ENCODE peak calls at places on chromosomes 3 and 15, in ten cellular contexts. One of them, this sample, is unnamed.

GRCh38 chr3:72782521-72782920 is 65.7 kb downstream of the SHQ1 start:
- DNase-seq in GM20000: no peak
- DNase-seq in GM13977: no peak
- DNase-seq in breast epithelium: no peak
- DNase-seq in H9: no peak
- DNase-seq in esophagus muscularis mucosa: no peak
- DNase-seq in HFFc6: no peak
- DNase-seq in fibroblast of lung: no peak
- DNase-seq in lower leg skin: no peak
- DNase-seq in endothelial cell: no peak
- DNase-seq in this sample: no peak

GRCh38 chr15:64854041-64854440 is 12.3 kb downstream of the PLEKHO2 start:
- DNase-seq in HFFc6: no peak
- DNase-seq in breast epithelium: no peak
- DNase-seq in esophagus muscularis mucosa: no peak
- DNase-seq in lower leg skin: no peak
- DNase-seq in GM20000: no peak
- DNase-seq in GM13977: no peak
- DNase-seq in endothelial cell: no peak
- DNase-seq in H9: peak; percentile 21
- DNase-seq in fibroblast of lung: peak; percentile 50
- DNase-seq in this sample: no peak

GRCh38 chr3:157738441-157738840 is 235.2 kb upstream of the VEPH1 start:
- DNase-seq in GM13977: no peak
- DNase-seq in HFFc6: no peak
- DNase-seq in H9: no peak
- DNase-seq in esophagus muscularis mucosa: no peak
- DNase-seq in breast epithelium: no peak
- DNase-seq in fibroblast of lung: no peak
- DNase-seq in GM20000: no peak
- DNase-seq in endothelial cell: no peak
- DNase-seq in lower leg skin: no peak
- DNase-seq in this sample: no peak

GRCh38 chr15:68730491-68731317 is 90.0 kb downstream of the ANP32A start:
- DNase-seq in GM13977: no peak
- DNase-seq in H9: peak; percentile 63
- DNase-seq in esophagus muscularis mucosa: no peak
- DNase-seq in lower leg skin: no peak
- DNase-seq in breast epithelium: no peak
- DNase-seq in HFFc6: peak; percentile 30
- DNase-seq in endothelial cell: peak; percentile 47
- DNase-seq in GM20000: no peak
- DNase-seq in fibroblast of lung: peak; percentile 57
- DNase-seq in this sample: peak; percentile 59

GRCh38 chr3:117303446-117303845 is 593.9 kb downstream of the TUSC7 start:
- DNase-seq in GM20000: no peak
- DNase-seq in lower leg skin: no peak
- DNase-seq in HFFc6: no peak
- DNase-seq in fibroblast of lung: no peak
- DNase-seq in esophagus muscularis mucosa: no peak
- DNase-seq in GM13977: no peak
- DNase-seq in H9: no peak
- DNase-seq in endothelial cell: no peak
- DNase-seq in breast epithelium: no peak
- DNase-seq in this sample: no peak

GRCh38 chr3:42640771-42641370 is 12.6 kb upstream of the ZBTB47 start:
- DNase-seq in breast epithelium: no peak
- DNase-seq in endothelial cell: no peak
- DNase-seq in GM20000: no peak
- DNase-seq in esophagus muscularis mucosa: no peak
- DNase-seq in lower leg skin: no peak
- DNase-seq in fibroblast of lung: no peak
- DNase-seq in GM13977: no peak
- DNase-seq in H9: no peak
- DNase-seq in HFFc6: no peak
- DNase-seq in this sample: no peak

GRCh38 chr15:38536201-38536676 is 28.4 kb downstream of the RASGRP1 start:
- DNase-seq in GM20000: no peak
- DNase-seq in lower leg skin: no peak
- DNase-seq in HFFc6: peak; percentile 95
- DNase-seq in H9: no peak
- DNase-seq in GM13977: no peak
- DNase-seq in breast epithelium: no peak
- DNase-seq in fibroblast of lung: peak; percentile 25
- DNase-seq in endothelial cell: no peak
- DNase-seq in esophagus muscularis mucosa: peak; percentile 90
- DNase-seq in this sample: no peak

GRCh38 chr15:60972866-60973265 is 256.2 kb downstream of the RORA start:
- DNase-seq in H9: no peak
- DNase-seq in lower leg skin: no peak
- DNase-seq in fibroblast of lung: peak; percentile 70
- DNase-seq in GM20000: no peak
- DNase-seq in GM13977: no peak
- DNase-seq in HFFc6: peak; percentile 74
- DNase-seq in endothelial cell: no peak
- DNase-seq in breast epithelium: no peak
- DNase-seq in esophagus muscularis mucosa: no peak
- DNase-seq in this sample: no peak

GRCh38 chr3:52714335-52715302 is 8.7 kb downstream of the SPCS1 start:
- DNase-seq in esophagus muscularis mucosa: no peak
- DNase-seq in HFFc6: no peak
- DNase-seq in breast epithelium: no peak
- DNase-seq in GM20000: no peak
- DNase-seq in fibroblast of lung: no peak
- DNase-seq in H9: peak; percentile 98
- DNase-seq in lower leg skin: no peak
- DNase-seq in endothelial cell: peak; percentile 52
- DNase-seq in GM13977: no peak
- DNase-seq in this sample: no peak

GRCh38 chr15:40958723-40959122 is 5.5 kb downstream of the CHAC1 start:
- DNase-seq in HFFc6: no peak
- DNase-seq in esophagus muscularis mucosa: no peak
- DNase-seq in lower leg skin: no peak
- DNase-seq in GM20000: peak; percentile 20
- DNase-seq in fibroblast of lung: no peak
- DNase-seq in H9: no peak
- DNase-seq in breast epithelium: no peak
- DNase-seq in GM13977: no peak
- DNase-seq in endothelial cell: no peak
- DNase-seq in this sample: no peak

GRCh38 chr3:81451611-81452010 is 309.8 kb downstream of the GBE1 start:
- DNase-seq in esophagus muscularis mucosa: no peak
- DNase-seq in endothelial cell: no peak
- DNase-seq in lower leg skin: no peak
- DNase-seq in HFFc6: peak; percentile 68
- DNase-seq in H9: no peak
- DNase-seq in GM13977: no peak
- DNase-seq in GM20000: no peak
- DNase-seq in fibroblast of lung: peak; percentile 5
- DNase-seq in breast epithelium: no peak
- DNase-seq in this sample: no peak

GRCh38 chr3:65436580-65436979 is 602.1 kb downstream of the MAGI1 start:
- DNase-seq in fibroblast of lung: peak; percentile 29
- DNase-seq in lower leg skin: no peak
- DNase-seq in endothelial cell: peak; percentile 49
- DNase-seq in GM13977: no peak
- DNase-seq in HFFc6: no peak
- DNase-seq in breast epithelium: no peak
- DNase-seq in GM20000: no peak
- DNase-seq in esophagus muscularis mucosa: no peak
- DNase-seq in H9: no peak
- DNase-seq in this sample: no peak

GRCh38 chr3:154421067-154421466 is 8.9 kb downstream of the GPR149 start:
- DNase-seq in GM20000: no peak
- DNase-seq in esophagus muscularis mucosa: no peak
- DNase-seq in H9: peak; percentile 23
- DNase-seq in fibroblast of lung: peak; percentile 6
- DNase-seq in lower leg skin: no peak
- DNase-seq in HFFc6: no peak
- DNase-seq in GM13977: no peak
- DNase-seq in breast epithelium: no peak
- DNase-seq in endothelial cell: peak; percentile 36
- DNase-seq in this sample: no peak

GRCh38 chr3:64030741-64031140 is 7.4 kb upstream of the PSMD6 start:
- DNase-seq in lower leg skin: peak; percentile 43
- DNase-seq in H9: peak; percentile 90
- DNase-seq in GM13977: peak; percentile 69
- DNase-seq in breast epithelium: peak; percentile 59
- DNase-seq in esophagus muscularis mucosa: no peak
- DNase-seq in endothelial cell: peak; percentile 72
- DNase-seq in HFFc6: peak; percentile 41
- DNase-seq in fibroblast of lung: peak; percentile 62
- DNase-seq in GM20000: peak; percentile 79
- DNase-seq in this sample: peak; percentile 74
- TF ChIP-seq CTCF in lower leg skin: peak; percentile 53
- TF ChIP-seq CTCF in H9: peak; percentile 94
- TF ChIP-seq CTCF in GM13977: peak; percentile 88
- TF ChIP-seq CTCF in breast epithelium: peak; percentile 97
- TF ChIP-seq CTCF in esophagus muscularis mucosa: peak; percentile 90
- TF ChIP-seq CTCF in endothelial cell: peak; percentile 96
- TF ChIP-seq CTCF in HFFc6: peak; percentile 96
- TF ChIP-seq CTCF in fibroblast of lung: peak; percentile 84
- TF ChIP-seq CTCF in GM20000: peak; percentile 66
- TF ChIP-seq CTCF in this sample: peak; percentile 84

GRCh38 chr15:77094397-77095030 is 23.6 kb upstream of the TSPAN3 start:
- DNase-seq in endothelial cell: no peak
- DNase-seq in HFFc6: no peak
- DNase-seq in H9: peak; percentile 65
- DNase-seq in breast epithelium: no peak
- DNase-seq in lower leg skin: no peak
- DNase-seq in esophagus muscularis mucosa: no peak
- DNase-seq in GM13977: no peak
- DNase-seq in GM20000: no peak
- DNase-seq in fibroblast of lung: no peak
- DNase-seq in this sample: no peak
- TF ChIP-seq CTCF in endothelial cell: no peak
- TF ChIP-seq CTCF in HFFc6: peak; percentile 60
- TF ChIP-seq CTCF in H9: peak; percentile 74
- TF ChIP-seq CTCF in breast epithelium: no peak
- TF ChIP-seq CTCF in lower leg skin: no peak
- TF ChIP-seq CTCF in esophagus muscularis mucosa: no peak
- TF ChIP-seq CTCF in GM13977: no peak
- TF ChIP-seq CTCF in GM20000: no peak
- TF ChIP-seq CTCF in fibroblast of lung: peak; percentile 11
- TF ChIP-seq CTCF in this sample: no peak

GRCh38 chr3:31981206-31982181 is at the start of the genes OSBPL10 and ZNF860:
- DNase-seq in GM13977: peak; percentile 13
- DNase-seq in H9: peak; percentile 80
- DNase-seq in fibroblast of lung: peak; percentile 94
- DNase-seq in lower leg skin: peak; percentile 78
- DNase-seq in GM20000: peak; percentile 23
- DNase-seq in esophagus muscularis mucosa: peak; percentile 94
- DNase-seq in endothelial cell: peak; percentile 43
- DNase-seq in breast epithelium: peak; percentile 80
- DNase-seq in HFFc6: peak; percentile 83
- DNase-seq in this sample: peak; percentile 41
- TF ChIP-seq CTCF in GM13977: no peak
- TF ChIP-seq CTCF in H9: no peak
- TF ChIP-seq CTCF in fibroblast of lung: no peak
- TF ChIP-seq CTCF in lower leg skin: no peak
- TF ChIP-seq CTCF in GM20000: no peak
- TF ChIP-seq CTCF in esophagus muscularis mucosa: no peak
- TF ChIP-seq CTCF in endothelial cell: no peak
- TF ChIP-seq CTCF in breast epithelium: no peak
- TF ChIP-seq CTCF in HFFc6: no peak
- TF ChIP-seq CTCF in this sample: no peak

GRCh38 chr3:122681294-122682015 is 816 bp downstream of the PARP14 start:
- DNase-seq in GM20000: no peak
- DNase-seq in H9: peak; percentile 47
- DNase-seq in fibroblast of lung: peak; percentile 19
- DNase-seq in esophagus muscularis mucosa: no peak
- DNase-seq in GM13977: no peak
- DNase-seq in HFFc6: no peak
- DNase-seq in breast epithelium: no peak
- DNase-seq in endothelial cell: no peak
- DNase-seq in lower leg skin: no peak
- DNase-seq in this sample: peak; percentile 15

GRCh38 chr3:122682016-122682374 is 1.4 kb downstream of the PARP14 start:
- DNase-seq in GM13977: no peak
- DNase-seq in HFFc6: no peak
- DNase-seq in esophagus muscularis mucosa: no peak
- DNase-seq in fibroblast of lung: no peak
- DNase-seq in endothelial cell: no peak
- DNase-seq in lower leg skin: no peak
- DNase-seq in breast epithelium: no peak
- DNase-seq in GM20000: no peak
- DNase-seq in H9: no peak
- DNase-seq in this sample: no peak

GRCh38 chr3:122679085-122679466 is 1.6 kb upstream of the PARP14 start:
- DNase-seq in GM20000: peak; percentile 76
- DNase-seq in GM13977: peak; percentile 57
- DNase-seq in endothelial cell: peak; percentile 78
- DNase-seq in fibroblast of lung: peak; percentile 84
- DNase-seq in lower leg skin: peak; percentile 80
- DNase-seq in esophagus muscularis mucosa: peak; percentile 98
- DNase-seq in breast epithelium: peak; percentile 68
- DNase-seq in HFFc6: peak; percentile 76
- DNase-seq in H9: peak; percentile 81
- DNase-seq in this sample: peak; percentile 55

GRCh38 chr3:122679467-122680291 is 960 bp upstream of the PARP14 start:
- DNase-seq in GM20000: no peak
- DNase-seq in endothelial cell: peak; percentile 11
- DNase-seq in HFFc6: peak; percentile 9
- DNase-seq in fibroblast of lung: no peak
- DNase-seq in esophagus muscularis mucosa: no peak
- DNase-seq in H9: peak; percentile 29
- DNase-seq in lower leg skin: peak; percentile 31
- DNase-seq in breast epithelium: no peak
- DNase-seq in GM13977: no peak
- DNase-seq in this sample: peak; percentile 13

DNA sequence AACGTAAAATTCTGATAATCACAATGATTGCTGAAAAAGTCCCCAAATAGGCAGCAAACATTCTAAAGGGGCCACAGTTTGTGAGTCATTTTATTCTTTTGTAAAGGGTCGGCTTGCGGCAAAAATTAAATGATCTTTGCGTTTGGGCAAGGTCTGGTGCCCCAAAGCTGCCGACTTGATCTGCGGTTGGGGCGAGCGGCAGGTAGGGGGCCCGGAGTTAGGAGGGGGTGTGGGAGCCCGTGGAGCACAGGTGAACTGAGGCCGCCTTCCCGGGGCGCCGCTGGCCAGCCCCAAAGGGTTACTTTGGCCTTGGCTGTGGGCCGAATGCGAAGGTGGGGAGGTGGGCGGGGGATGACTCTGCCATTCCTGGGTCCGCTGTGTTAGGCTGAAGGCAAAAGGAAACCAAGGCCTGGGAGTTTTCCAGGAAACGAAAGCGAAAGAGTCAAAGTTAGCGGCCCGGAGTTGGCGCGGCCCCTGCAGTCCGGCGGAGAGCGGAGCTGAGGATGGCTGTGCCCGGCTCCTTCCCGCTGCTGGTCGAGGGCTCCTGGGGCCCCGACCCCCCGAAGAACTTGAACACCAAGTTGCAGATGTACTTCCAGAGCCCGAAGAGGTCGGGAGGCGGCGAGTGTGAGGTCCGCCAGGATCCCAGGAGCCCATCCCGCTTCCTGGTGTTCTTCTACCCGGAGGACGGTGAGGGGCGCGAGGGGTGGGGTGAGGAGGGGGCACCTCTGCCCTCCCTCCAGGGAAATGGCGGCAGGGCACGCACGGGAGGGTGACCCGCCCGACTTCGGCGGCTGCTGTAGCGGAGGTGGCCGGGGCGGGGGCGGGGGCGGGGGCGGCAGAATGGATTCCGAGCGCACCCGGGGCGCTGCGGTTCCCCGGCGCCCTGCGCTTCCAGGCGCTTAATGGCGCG is at the start of gene PARP14:
- DNase-seq in breast epithelium: peak; percentile 65
- DNase-seq in endothelial cell: peak; percentile 60
- DNase-seq in lower leg skin: peak; percentile 51
- DNase-seq in H9: peak; percentile 67
- DNase-seq in GM20000: peak; percentile 76
- DNase-seq in HFFc6: peak; percentile 42
- DNase-seq in fibroblast of lung: peak; percentile 78
- DNase-seq in esophagus muscularis mucosa: no peak
- DNase-seq in GM13977: peak; percentile 69
- DNase-seq in this sample: peak; percentile 79
- TF ChIP-seq CTCF in breast epithelium: no peak
- TF ChIP-seq CTCF in endothelial cell: no peak
- TF ChIP-seq CTCF in lower leg skin: no peak
- TF ChIP-seq CTCF in H9: no peak
- TF ChIP-seq CTCF in GM20000: no peak
- TF ChIP-seq CTCF in HFFc6: no peak
- TF ChIP-seq CTCF in fibroblast of lung: peak; percentile 12
- TF ChIP-seq CTCF in esophagus muscularis mucosa: no peak
- TF ChIP-seq CTCF in GM13977: peak; percentile 16
- TF ChIP-seq CTCF in this sample: no peak

This sample was measured in GM13976.